ENCODE peak calls at places on chromosomes 13 and 19, in four cellular contexts. O is lung, L is IMR-90, N is brain microvascular endothelial cell. I is an unnamed sample.
A peak's percentile ranks its signal among the peaks of the same experiment; 100 is the strongest.

GRCh38 chr19:3034194-3034844 is 5.2 kb upstream of the TLE2 start:
- DNase-seq in N (no peak), O (no peak), L (peak; percentile 64), I (no peak)

GRCh38 chr19:22608441-22608840 is 25.7 kb upstream of the ZNF492 start:
- DNase-seq in O (no peak), N (no peak), L (no peak), I (no peak)

GRCh38 chr13:113209880-113210421 is 538 bp downstream of the CUL4A start:
- DNase-seq in L (peak; percentile 55), O (peak; percentile 60), N (peak; percentile 20), I (peak; percentile 46)

GRCh38 chr19:40815223-40815622 is 16.2 kb downstream of the EGLN2 start:
- DNase-seq in L (no peak), N (no peak), O (no peak), I (no peak)

GRCh38 chr13:36130542-36131214 is 504 bp downstream of the DCLK1 start:
- DNase-seq in N (no peak), L (no peak), O (peak; percentile 35), I (no peak)

GRCh38 chr19:14072535-14073231 is at the start of gene MISP3:
- DNase-seq in O (peak; percentile 72), L (no peak), N (no peak), I (no peak)

GRCh38 chr19:55228403-55229031 is at the start of gene TMEM86B:
- DNase-seq in O (no peak), N (no peak), L (no peak), I (no peak)

GRCh38 chr13:110916671-110917142 is 1.8 kb upstream of the ANKRD10 start:
- DNase-seq in O (no peak), N (peak; percentile 79), L (peak; percentile 79), I (no peak)

GRCh38 chr13:112127564-112127963 is 60.6 kb downstream of the SOX1 start:
- DNase-seq in O (no peak), L (no peak), N (no peak), I (no peak)

GRCh38 chr13:46679369-46680180 is 117.4 kb downstream of the ESD start:
- DNase-seq in N (peak; percentile 59), L (peak; percentile 70), O (no peak), I (no peak)

GRCh38 chr13:85737952-85738351 is 61.3 kb downstream of the SLITRK6 start:
- DNase-seq in O (no peak), N (no peak), L (no peak), I (no peak)
- TF ChIP-seq CTCF in O (no peak), N (no peak), L (no peak), I (no peak)

DNA sequence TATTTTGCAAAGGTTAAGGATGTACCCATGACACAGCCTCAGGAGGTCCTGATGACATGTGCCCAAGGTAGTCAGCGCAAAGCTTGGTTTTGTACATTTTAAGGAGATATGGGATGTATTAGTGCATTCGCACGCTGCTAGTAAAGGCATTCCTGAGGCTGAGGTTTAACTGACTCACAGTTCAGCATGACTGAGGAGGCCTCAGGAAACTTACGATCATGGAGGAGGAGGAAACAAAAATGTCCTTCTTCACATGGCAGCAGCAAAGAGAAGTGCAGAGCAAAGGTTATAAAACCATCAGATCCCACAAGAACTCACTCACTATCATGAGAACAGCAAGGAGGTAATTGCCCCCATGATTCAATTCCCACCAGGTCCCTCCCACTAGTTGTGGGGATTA is 1017.4 kb downstream of the EFNB2 start:
- DNase-seq in L (peak; percentile 26), N (peak; percentile 91), O (no peak), I (no peak)
- TF ChIP-seq CTCF in L (no peak), N (peak; percentile 21), O (no peak), I (no peak)

GRCh38 chr13:89113744-89114143 is 1442.6 kb downstream of the SLITRK5 start:
- DNase-seq in N (no peak), L (no peak), O (no peak), I (no peak)

DNA sequence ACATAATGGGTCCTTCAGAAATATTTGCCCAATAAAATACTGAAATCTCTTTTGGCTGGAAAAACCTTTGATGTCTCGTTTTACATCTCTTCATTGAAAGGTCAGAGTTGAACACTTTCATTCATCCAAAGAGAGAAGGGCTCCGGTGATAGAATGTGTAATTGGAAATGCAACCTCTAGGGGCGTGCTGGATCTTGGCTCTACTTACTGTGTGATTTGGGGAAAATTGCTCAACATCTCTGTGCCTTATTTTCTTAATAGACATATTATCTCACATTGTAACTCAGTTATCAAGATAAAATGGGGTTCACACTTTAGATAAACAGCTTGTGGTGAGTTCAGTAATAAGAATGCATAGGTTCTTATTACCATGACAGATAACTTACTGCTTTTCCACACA is 1444.1 kb downstream of the SLITRK5 start:
- DNase-seq in N (no peak), O (no peak), L (no peak), I (no peak)
- TF ChIP-seq CTCF in N (peak; percentile 26), O (no peak), L (no peak), I (no peak)

GRCh38 chr19:35596366-35596999 is 10.5 kb downstream of the PMIS2 start:
- DNase-seq in N (no peak), O (no peak), L (no peak), I (no peak)

GRCh38 chr19:35595928-35596327 is 10.0 kb downstream of the PMIS2 start:
- DNase-seq in L (no peak), O (no peak), N (no peak), I (no peak)

GRCh38 chr19:35590875-35591274 is 4.9 kb downstream of the PMIS2 start:
- DNase-seq in N (no peak), L (no peak), O (no peak), I (no peak)

GRCh38 chr19:35587326-35587725 is 1.4 kb downstream of the PMIS2 start:
- DNase-seq in O (no peak), N (peak; percentile 4), L (no peak), I (no peak)

GRCh38 chr19:35592226-35592625 is 6.3 kb downstream of the PMIS2 start:
- DNase-seq in O (no peak), N (no peak), L (peak; percentile 37), I (peak; percentile 8)
- TF ChIP-seq CTCF in O (peak; percentile 9), N (peak; percentile 57), L (peak; percentile 55), I (peak; percentile 35)

DNA sequence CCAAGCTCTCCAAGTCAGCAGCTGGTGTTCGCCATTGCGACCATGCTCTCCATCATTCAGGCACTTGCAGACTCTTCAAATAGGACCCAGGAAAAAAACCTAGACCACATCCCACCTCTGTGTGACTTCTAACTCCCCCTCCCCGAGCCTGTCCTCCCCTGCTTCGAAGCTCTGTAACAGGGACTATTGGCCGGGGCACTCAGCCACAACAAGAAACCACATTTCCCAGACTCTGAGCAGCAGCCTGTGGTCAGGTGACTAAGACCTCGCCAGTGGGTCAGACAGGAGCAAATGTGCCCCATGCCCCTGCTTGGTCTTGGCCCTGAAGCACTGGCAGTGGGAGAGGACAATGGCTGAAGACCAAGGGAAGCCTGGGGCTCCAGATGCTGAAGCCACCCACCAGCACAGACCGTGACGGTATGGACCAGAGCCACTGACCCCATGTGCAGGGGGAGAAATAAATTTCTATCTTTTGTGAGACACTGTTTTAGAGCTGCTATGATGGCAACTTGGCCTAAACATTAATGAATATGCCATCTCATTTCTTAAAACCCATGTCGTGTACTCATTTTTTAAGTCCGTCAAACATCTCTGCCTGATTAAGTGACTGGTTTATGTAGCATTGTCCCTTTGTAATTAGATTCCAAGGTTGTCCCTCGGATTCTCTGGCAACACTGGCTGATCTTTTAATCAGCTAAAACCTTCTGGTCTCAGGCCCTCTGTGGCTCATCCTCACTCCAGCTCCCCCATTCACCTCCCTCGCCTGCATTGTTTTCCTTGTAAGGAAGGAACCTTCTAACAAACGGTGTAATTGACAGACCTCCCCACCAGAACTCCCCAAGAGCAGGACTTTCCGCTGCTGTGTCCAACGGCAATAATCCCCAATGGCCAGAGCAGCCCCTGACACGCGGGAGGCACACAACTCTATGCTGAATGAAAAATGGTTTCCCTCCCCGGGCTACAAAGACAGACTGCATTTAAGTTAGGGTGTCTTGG is 98.5 kb downstream of the STK24 start:
- DNase-seq in N (peak; percentile 66), L (peak; percentile 36), O (no peak), I (no peak)
- TF ChIP-seq CTCF in N (no peak), L (no peak), O (no peak), I (no peak)